ENCODE peak calls at places on chromosomes 16 and 17, in five cellular contexts. N is gastrocnemius medialis; L is effector memory CD4-positive, alpha-beta T cell; Q is GM23338; F is lower lobe of right lung. J is an unnamed sample.

GRCh38 chr16:11535494-11535893 is 51.2 kb downstream of the LITAF start:
- DNase-seq in N (no peak), L (no peak), Q (no peak), F (no peak), J (no peak)

GRCh38 chr16:79723583-79724168 is 123.1 kb upstream of the MAF start:
- DNase-seq in N (no peak), L (no peak), Q (peak), F (no peak), J (no peak)

GRCh38 chr17:49753959-49754391 is 10.0 kb downstream of the FAM117A start:
- DNase-seq in N (no peak), L (no peak), Q (no peak), F (no peak), J (no peak)

GRCh38 chr16:74199066-74199841 is 97.4 kb upstream of the PSMD7 start:
- DNase-seq in N (no peak), L (no peak), Q (no peak), F (no peak), J (no peak)

GRCh38 chr16:49700222-49700927 is 155.5 kb downstream of the ZNF423 start:
- DNase-seq in N (no peak), L (no peak), Q (peak), F (no peak), J (no peak)

GRCh38 chr16:87528690-87529579 is 36.1 kb upstream of the ZCCHC14 start:
- DNase-seq in N (no peak), L (no peak), Q (no peak), F (no peak), J (no peak)

GRCh38 chr16:69709456-69710084 is 16.8 kb downstream of the NQO1 start:
- DNase-seq in N (no peak), L (no peak), Q (peak), F (no peak), J (no peak)

GRCh38 chr17:17052462-17053221 is 10.4 kb downstream of the MPRIP start:
- DNase-seq in N (no peak), L (no peak), Q (no peak), F (no peak), J (no peak)

GRCh38 chr16:79370736-79371135 is 229.8 kb downstream of the MAF start:
- DNase-seq in N (no peak), L (peak), Q (no peak), F (no peak), J (no peak)

GRCh38 chr16:78516006-78516405 is 416.6 kb downstream of the WWOX start:
- DNase-seq in N (no peak), L (no peak), Q (no peak), F (no peak), J (no peak)

GRCh38 chr17:49482144-49482817 is 12.8 kb upstream of the NGFR start:
- DNase-seq in N (no peak), L (no peak), Q (no peak), F (no peak), J (no peak)

GRCh38 chr17:45992904-45993303 is 6.1 kb upstream of the STH start:
- DNase-seq in N (no peak), L (no peak), Q (peak), F (no peak), J (no peak)

GRCh38 chr17:7436556-7437368 is 1.5 kb downstream of the TMEM102 start:
- DNase-seq in N (peak), L (peak), Q (peak), F (peak), J (peak)

GRCh38 chr16:27762441-27762840 is 212.5 kb downstream of the KATNIP start:
- DNase-seq in N (no peak), L (no peak), Q (no peak), F (peak), J (no peak)

GRCh38 chr17:32859857-32860525 is 16.9 kb downstream of the MYO1D start:
- DNase-seq in N (no peak), L (no peak), Q (no peak), F (no peak), J (no peak)

GRCh38 chr17:32865141-32865540 is 11.8 kb downstream of the MYO1D start:
- DNase-seq in N (no peak), L (no peak), Q (no peak), F (no peak), J (no peak)

GRCh38 chr17:32862940-32863339 is 14.0 kb downstream of the MYO1D start:
- DNase-seq in N (no peak), L (no peak), Q (no peak), F (no peak), J (no peak)

GRCh38 chr17:32861979-32862378 is 14.9 kb downstream of the MYO1D start:
- DNase-seq in N (no peak), L (no peak), Q (no peak), F (no peak), J (no peak)

GRCh38 chr17:32863559-32863958 is 13.4 kb downstream of the MYO1D start:
- DNase-seq in N (no peak), L (no peak), Q (no peak), F (no peak), J (no peak)
- H3K27ac ChIP-seq in N (no peak), L (no peak), Q (no peak), F (no peak), J (no peak)

GRCh38 chr17:79831367-79832210 is 7.7 kb downstream of the CBX4 start:
- DNase-seq in N (no peak), L (no peak), Q (peak), F (peak), J (peak)
- H3K27ac ChIP-seq in N (no peak), L (no peak), Q (no peak), F (peak), J (peak)

GRCh38 chr17:73387746-73388577 is 76.2 kb upstream of the CDC42EP4 start:
- DNase-seq in N (no peak), L (no peak), Q (peak), F (no peak), J (no peak)
- H3K27ac ChIP-seq in N (no peak), L (no peak), Q (no peak), F (no peak), J (no peak)

GRCh38 chr16:88974641-88975215 is 2.3 kb downstream of the CBFA2T3 start:
- DNase-seq in N (no peak), L (no peak), Q (no peak), F (no peak), J (no peak)

GRCh38 chr16:88977028-88977844 is at the start of gene CBFA2T3:
- DNase-seq in N (peak), L (no peak), Q (no peak), F (peak), J (peak)

GRCh38 chr16:88974080-88974479 is 2.9 kb downstream of the CBFA2T3 start:
- DNase-seq in N (no peak), L (no peak), Q (no peak), F (no peak), J (no peak)

GRCh38 chr16:88976359-88977027 is 514 bp downstream of the CBFA2T3 start:
- DNase-seq in N (no peak), L (no peak), Q (no peak), F (no peak), J (no peak)

DNA sequence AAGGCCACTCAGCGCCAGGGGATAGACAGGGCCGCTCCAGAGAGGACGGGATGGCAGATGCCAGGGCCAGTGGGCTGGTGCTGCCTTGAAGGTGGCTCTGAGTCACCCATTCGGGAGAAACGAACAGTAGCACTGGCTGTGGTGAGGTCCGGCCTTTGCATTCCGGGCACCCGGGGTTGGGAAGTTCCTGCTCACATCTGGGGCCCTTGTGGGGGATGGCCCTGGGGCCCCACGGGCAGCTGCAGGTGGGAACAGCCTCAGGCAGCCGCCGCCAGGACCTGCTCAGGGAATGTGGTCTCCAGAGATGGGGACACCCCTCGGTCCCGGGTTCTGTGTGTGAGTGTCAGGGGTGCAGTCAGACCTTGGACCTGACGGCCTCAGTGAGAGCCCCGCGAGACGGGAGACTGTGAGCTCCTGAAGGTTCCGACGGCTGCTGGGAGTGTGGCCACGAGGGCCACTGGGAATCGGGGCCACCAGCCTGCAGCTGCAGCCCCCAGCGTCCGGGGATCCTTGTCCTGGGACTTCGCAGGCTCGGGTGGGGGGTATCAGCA is 1.4 kb downstream of the CBFA2T3 start:
- DNase-seq in N (no peak), L (no peak), Q (no peak), F (no peak), J (no peak)
- H3K27ac ChIP-seq in N (no peak), L (no peak), Q (no peak), F (peak), J (no peak)

J was measured in substantia nigra.